ENCODE peak calls at places on chromosomes 6 and 20, in four cellular contexts. H is A549, N is HepG2, V is K562. D is an unnamed sample.

GRCh38 chr6:54085047-54085446 is 26.2 kb upstream of the MLIP start:
- DNase-seq in H (no peak), N (no peak), V (no peak), D (no peak)

GRCh38 chr20:15814903-15815302 is 758.3 kb downstream of the KIF16B start:
- DNase-seq in N (no peak), H (no peak), V (no peak), D (no peak)

GRCh38 chr6:70956451-70957283 is at the start of gene B3GAT2:
- DNase-seq in N (no peak), H (peak), V (no peak), D (peak)

GRCh38 chr6:148682990-148683389 is 63.8 kb upstream of the UST start:
- DNase-seq in V (no peak), N (no peak), H (no peak), D (no peak)

GRCh38 chr20:768426-768978 is at the start of gene SLC52A3:
- DNase-seq in N (peak), H (peak), V (peak), D (peak)

GRCh38 chr6:40472354-40472753 is 114.8 kb downstream of the LRFN2 start:
- DNase-seq in N (no peak), V (no peak), H (no peak), D (no peak)

GRCh38 chr6:100085162-100085431 is 91.1 kb upstream of the MCHR2 start:
- DNase-seq in V (no peak), N (no peak), H (no peak), D (no peak)

GRCh38 chr6:136860043-136860442 is 37.7 kb downstream of the PEX7 start:
- DNase-seq in V (no peak), N (no peak), H (no peak), D (no peak)

GRCh38 chr6:43149260-43149659 is 21.8 kb upstream of the SRF start:
- DNase-seq in V (no peak), N (no peak), H (no peak), D (no peak)

GRCh38 chr20:51037499-51038110 is 14.7 kb upstream of the KCNG1 start:
- DNase-seq in V (no peak), H (no peak), N (no peak), D (no peak)

GRCh38 chr6:161922631-161923119 is 648.8 kb upstream of the AGPAT4 start:
- DNase-seq in V (peak), H (peak), N (peak), D (peak)

GRCh38 chr6:158072083-158072721 is 90.5 kb downstream of the SYNJ2 start:
- DNase-seq in H (peak), N (peak), V (peak), D (peak)

GRCh38 chr20:58905236-58905635 is 52.7 kb downstream of the GNAS start:
- DNase-seq in V (no peak), H (no peak), N (no peak), D (no peak)

GRCh38 chr6:7758456-7758855 is 32.6 kb downstream of the BMP6 start:
- DNase-seq in N (no peak), H (no peak), V (no peak), D (no peak)

GRCh38 chr6:15793288-15793687 is 130.5 kb upstream of the DTNBP1 start:
- DNase-seq in V (peak), H (no peak), N (no peak), D (no peak)

GRCh38 chr20:52313335-52313963 is 121.9 kb upstream of the ZFP64 start:
- DNase-seq in H (peak), N (peak), V (no peak), D (peak)

GRCh38 chr6:26207248-26207801 is 120.1 kb downstream of the HFE start:
- DNase-seq in H (no peak), V (no peak), N (no peak), D (no peak)

DNA sequence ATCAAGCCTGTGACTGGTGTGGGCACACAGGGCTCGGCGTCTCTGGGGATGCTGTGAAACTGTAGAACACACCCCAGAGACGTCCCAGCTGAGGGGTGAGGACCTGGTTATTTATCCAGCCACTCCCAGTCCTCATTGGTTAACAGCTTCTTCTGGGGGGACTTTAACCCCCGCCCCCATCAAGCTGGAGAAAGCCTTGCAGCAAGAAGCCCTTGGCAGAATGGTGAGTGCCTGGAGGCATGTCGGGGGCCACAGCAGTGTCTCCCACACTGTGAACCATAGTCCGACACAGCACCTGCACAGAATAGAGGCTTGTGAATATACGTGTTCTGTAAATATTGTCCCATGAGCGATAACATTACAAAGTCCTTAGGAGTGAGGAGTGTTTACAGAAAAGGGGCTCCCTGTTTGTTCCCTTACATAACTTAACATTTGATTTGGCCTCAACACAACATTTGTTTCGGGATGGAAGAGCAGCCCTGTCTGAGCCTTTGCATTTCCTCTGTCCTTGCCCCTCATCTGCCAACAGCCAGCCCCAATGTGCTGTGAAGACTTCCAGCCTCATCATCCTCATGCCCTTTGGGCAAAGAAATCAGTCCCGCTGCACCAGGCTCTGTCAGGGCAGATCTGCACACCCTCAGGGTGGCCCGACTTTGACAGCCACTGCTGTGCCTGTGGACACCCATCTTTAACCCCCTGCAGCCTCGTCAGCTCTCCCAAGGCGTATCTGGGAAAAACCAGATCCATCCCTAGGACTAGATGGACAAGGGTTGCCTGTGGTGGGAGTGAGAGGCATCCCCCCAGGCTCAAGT is 2.2 kb upstream of the RRBP1 start:
- DNase-seq in H (no peak), N (peak), V (no peak), D (no peak)
- TF ChIP-seq HMGXB4 in H (no peak), N (peak), V (no peak), D (no peak)

GRCh38 chr20:46683939-46684750 is 5.1 kb downstream of the TP53RK start:
- DNase-seq in N (no peak), H (no peak), V (peak), D (peak)
- TF ChIP-seq HMGXB4 in N (no peak), H (no peak), V (no peak), D (no peak)

GRCh38 chr6:14682821-14683220 is 563.0 kb upstream of the JARID2 start:
- DNase-seq in N (no peak), H (no peak), V (no peak), D (no peak)
- TF ChIP-seq HMGXB4 in N (no peak), H (no peak), V (no peak), D (no peak)

DNA sequence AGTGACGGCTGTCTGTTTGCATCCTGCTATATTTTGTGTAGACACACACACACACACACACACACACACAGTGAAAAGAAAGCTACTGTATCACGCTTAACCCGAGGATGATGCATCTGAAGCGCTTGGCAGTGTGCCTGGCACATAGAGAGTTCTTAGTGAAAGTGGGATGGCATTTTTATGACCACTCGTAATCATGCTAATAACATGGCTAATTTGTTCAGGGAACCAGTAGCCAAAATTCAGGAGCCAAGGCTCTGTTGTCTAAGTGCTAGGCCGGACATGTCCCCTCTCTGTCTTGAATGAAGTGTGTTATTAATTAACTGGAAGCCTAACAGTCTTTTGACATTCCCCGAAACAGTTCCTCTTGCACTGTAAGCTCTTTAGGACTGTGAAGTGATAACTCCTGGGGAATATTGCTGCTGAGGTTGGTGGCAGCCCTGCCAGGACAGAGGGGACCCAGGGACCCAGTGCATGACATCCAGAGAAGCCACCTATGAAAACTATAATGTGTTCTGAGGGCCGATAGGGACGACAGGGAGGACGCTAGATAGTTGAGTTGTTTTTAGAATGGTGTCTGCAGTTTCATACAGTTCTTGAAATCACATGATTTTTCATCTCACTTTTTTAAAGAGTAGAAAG is 45.0 kb upstream of the IRF4 start:
- DNase-seq in H (no peak), N (no peak), V (no peak), D (no peak)
- TF ChIP-seq HMGXB4 in H (no peak), N (no peak), V (no peak), D (no peak)

DNA sequence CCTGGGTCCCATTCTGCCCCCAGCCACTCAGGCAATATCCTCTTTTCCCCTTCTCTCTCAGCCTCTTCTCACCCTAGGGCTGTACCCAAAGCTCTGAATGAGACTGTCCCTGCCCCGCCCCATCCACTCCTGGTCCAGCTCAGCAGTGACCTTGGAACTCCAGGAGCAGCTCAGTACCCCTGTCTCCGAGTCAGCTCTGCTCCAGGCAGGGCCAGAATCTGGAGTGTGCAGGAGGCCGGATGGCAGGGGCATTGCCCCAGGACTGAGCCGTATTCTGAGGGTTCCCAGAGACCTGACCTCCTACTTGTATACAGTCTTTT is 2.0 kb upstream of the RAET1G start:
- DNase-seq in V (no peak), H (no peak), N (no peak), D (no peak)
- TF ChIP-seq HMGXB4 in V (no peak), H (no peak), N (no peak), D (no peak)

DNA sequence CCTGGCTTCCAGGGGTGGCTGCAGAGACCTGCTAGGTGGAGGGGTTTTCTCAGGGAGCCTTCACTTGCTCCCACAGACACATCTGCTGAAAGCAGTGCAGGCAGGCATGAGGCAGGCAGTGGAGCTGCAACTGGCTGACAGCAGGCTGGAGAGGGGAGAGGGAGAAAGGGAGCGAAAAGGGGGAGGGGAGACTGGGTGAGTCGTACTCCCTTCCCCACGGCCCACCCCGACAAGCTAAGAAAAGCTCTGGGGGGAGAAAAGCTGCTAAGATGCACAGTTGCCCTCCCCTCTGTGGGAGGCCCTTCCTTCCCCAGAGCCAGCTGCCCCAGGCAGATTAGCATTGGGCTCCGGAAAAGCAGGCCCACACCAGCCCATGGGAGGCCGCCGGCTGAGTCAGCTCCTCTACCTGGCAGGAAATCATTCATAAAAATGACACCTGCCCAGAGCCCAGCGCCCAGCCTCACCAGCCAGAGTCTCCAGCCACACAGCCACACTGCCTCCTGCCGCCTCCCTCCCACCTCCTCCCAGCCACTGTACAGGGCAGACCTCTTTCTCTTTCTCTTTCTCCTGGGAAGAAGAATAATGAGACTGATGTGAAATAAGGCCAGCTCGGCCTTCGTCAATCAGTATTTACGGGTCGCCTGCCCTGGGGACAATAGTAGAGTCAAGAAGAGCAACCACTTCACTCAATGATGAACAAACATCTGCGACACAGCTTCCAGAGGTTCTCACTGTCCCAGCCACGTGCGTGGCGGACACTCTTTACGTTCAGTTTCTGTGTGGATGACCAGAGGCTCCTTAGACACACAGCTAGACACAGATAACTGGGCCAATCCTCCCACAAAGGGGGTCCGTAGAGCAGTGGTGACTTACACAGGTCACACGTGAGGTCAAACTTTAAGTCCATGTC is 7.7 kb upstream of the C20orf203 start:
- DNase-seq in N (no peak), H (no peak), V (peak), D (peak)
- TF ChIP-seq HMGXB4 in N (peak), H (no peak), V (no peak), D (no peak)

DNA sequence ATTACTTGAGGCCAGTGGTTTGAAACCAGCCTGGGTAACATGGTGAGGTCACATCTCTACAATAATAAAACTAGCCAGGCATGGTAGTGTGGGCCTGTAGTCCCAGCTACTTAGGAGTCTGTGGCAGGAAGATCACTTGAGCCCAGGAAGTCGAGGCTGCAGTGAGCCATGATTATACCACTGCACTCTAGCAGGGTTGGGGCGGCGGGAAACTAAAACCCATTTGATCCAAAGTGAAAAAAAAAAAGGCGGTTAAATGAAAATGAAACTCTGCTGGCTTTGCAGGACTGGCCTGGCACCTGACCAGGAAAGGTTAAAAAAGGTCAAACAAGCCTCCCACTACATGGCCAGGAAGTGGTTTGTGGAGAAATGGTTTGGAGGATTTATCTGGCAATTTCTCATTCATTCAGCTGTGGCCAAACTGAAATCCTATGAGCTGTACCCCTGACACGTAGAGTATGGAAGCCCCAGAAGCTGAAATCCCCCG is 36.6 kb downstream of the MTRES1 start:
- DNase-seq in H (no peak), V (no peak), N (peak), D (no peak)
- TF ChIP-seq HMGXB4 in H (no peak), V (no peak), N (no peak), D (no peak)

GRCh38 chr6:140064371-140064770 is 689.9 kb upstream of the CITED2 start:
- DNase-seq in N (no peak), H (no peak), V (no peak), D (no peak)

GRCh38 chr6:140058846-140059245 is 684.4 kb upstream of the CITED2 start:
- DNase-seq in H (no peak), N (no peak), V (no peak), D (no peak)

GRCh38 chr6:140061422-140062041 is 687.1 kb upstream of the CITED2 start:
- DNase-seq in H (no peak), V (no peak), N (no peak), D (no peak)

GRCh38 chr6:140059947-140060346 is 685.5 kb upstream of the CITED2 start:
- DNase-seq in N (no peak), V (no peak), H (no peak), D (no peak)

DNA sequence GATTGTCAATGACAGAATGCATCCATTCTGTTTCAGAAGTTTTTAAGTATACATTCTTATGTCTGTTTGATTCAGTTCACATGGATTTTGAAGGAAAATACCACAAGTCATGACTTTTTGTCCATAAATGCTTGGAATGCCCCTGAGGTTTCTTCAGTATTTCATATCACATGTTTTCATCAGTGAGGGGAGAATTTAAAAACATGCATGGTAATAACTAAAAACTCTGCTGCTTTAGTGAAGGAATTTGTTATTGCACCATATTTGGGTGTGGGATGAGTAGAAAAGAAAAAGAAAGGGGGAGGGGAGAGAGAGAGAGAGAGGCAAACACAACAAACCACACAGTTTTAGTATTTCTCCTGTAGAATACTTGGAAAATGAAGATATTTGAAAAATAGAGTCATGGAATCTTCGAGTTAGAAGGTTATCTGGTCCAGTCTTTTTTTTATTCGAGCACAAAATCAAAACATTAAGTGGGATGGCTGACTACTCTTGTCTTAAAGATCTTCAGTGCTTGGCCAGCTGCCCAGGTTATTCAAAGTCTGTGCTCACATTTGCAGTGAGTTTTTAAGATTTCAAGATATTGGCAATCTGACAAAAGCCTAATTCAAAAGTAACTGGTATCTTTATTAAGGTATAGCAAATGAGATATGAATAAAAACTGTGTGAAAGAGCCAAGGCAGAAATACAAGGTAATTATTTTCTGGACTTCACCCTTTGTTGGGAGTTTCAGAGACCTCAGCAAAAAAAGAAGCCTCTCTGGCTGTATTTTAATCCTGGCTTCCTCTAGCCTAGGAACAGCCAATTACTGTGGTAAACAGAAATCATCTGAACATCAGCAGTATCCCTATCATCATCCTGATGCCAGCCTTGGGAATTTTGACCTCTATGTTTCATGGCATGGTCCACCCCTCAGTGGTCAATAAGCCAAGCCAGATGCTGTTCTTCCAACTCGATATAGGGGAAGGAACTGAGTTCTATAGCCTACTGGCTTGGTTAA is 687.9 kb upstream of the CITED2 start:
- DNase-seq in V (no peak), H (peak), N (no peak), D (no peak)
- TF ChIP-seq HMGXB4 in V (no peak), H (no peak), N (no peak), D (no peak)

DNA sequence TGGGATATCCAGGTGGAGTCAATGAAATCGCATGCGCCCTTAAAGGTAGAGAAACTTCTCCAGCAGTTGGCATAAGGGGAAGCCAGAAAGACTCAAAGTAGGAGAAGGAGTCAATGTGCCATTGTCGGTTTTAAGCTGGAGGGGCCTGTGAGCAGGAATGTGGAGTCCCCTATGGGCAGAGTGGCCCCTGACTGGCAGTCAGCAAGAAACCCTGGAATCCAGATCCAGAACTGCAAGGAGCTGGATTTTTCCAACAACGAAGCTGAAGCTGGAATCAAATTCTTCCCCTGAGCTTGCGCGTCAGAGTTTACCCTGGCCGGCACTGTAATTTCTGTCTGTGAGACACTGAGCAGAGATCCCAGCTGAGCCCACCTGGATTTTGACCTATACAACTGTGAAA is 315.0 kb downstream of the DHX35 start:
- DNase-seq in V (no peak), H (no peak), N (no peak), D (no peak)
- TF ChIP-seq HMGXB4 in V (no peak), H (no peak), N (no peak), D (no peak)